ENCODE peak calls at places on chromosomes 7 and 10, in seven cellular contexts. U is left ventricle myocardium inferior; N is left cardiac atrium; G is activated naive CD4-positive, alpha-beta T cell treated with anti-CD3 and anti-CD28 coated beads for 36 hours; J is colonic mucosa; K is GM12865; A is sciatic nerve. C is an unnamed sample.
A peak's percentile ranks its signal among the peaks of the same experiment; 100 is the strongest.

GRCh38 chr10:106981461-106981850 is 183.1 kb downstream of the SORCS1 start:
- DNase-seq in U (no peak), N (no peak), G (no peak), J (no peak), K (no peak), A (no peak), C (no peak)

GRCh38 chr10:69742928-69743602 is 58.6 kb upstream of the COL13A1 start:
- DNase-seq in U (no peak), N (no peak), G (peak; percentile 52), J (peak; percentile 47), K (no peak), A (no peak), C (peak; percentile 39)

GRCh38 chr10:132096223-132096622 is 30.5 kb downstream of the JAKMIP3 start:
- DNase-seq in U (no peak), N (no peak), G (peak; percentile 37), J (no peak), K (no peak), A (no peak), C (no peak)

GRCh38 chr10:75431180-75432111 is at the start of gene LRMDA:
- DNase-seq in U (peak; percentile 51), N (peak; percentile 68), G (no peak), J (peak; percentile 41), K (no peak), A (peak; percentile 73), C (no peak)

GRCh38 chr10:18615618-18616017 is 35.8 kb downstream of the NSUN6 start:
- DNase-seq in U (no peak), N (no peak), G (no peak), J (no peak), K (no peak), A (no peak), C (no peak)

GRCh38 chr7:152647-153046 is 39.7 kb upstream of the FAM20C start:
- DNase-seq in U (no peak), N (no peak), G (no peak), J (no peak), K (no peak), A (peak; percentile 51), C (no peak)

GRCh38 chr7:21507627-21508343 is 35.1 kb upstream of the DNAH11 start:
- DNase-seq in U (no peak), N (no peak), G (peak; percentile 50), J (peak; percentile 67), K (peak; percentile 17), A (no peak), C (peak; percentile 29)

GRCh38 chr10:70588852-70589570 is 13.5 kb downstream of the PRF1 start:
- DNase-seq in U (no peak), N (no peak), G (no peak), J (no peak), K (no peak), A (no peak), C (no peak)

GRCh38 chr7:86911703-86912102 is 147.8 kb downstream of the ELAPOR2 start:
- DNase-seq in U (no peak), N (no peak), G (no peak), J (no peak), K (peak; percentile 9), A (no peak), C (no peak)

GRCh38 chr10:34449836-34450235 is 365.3 kb downstream of the PARD3 start:
- DNase-seq in U (no peak), N (no peak), G (no peak), J (no peak), K (no peak), A (no peak), C (no peak)

GRCh38 chr10:124539935-124540641 is 78.5 kb downstream of the LHPP start:
- DNase-seq in U (peak; percentile 71), N (peak; percentile 79), G (peak; percentile 71), J (peak; percentile 58), K (peak; percentile 65), A (peak; percentile 88), C (peak; percentile 76)

GRCh38 chr10:44064317-44064716 is 320.6 kb downstream of the CXCL12 start:
- DNase-seq in U (no peak), N (no peak), G (no peak), J (no peak), K (no peak), A (no peak), C (no peak)

GRCh38 chr7:133859191-133859590 is 267.9 kb upstream of the LRGUK start:
- DNase-seq in U (no peak), N (no peak), G (no peak), J (no peak), K (no peak), A (no peak), C (no peak)

GRCh38 chr10:113709221-113709838 is 29.6 kb downstream of the CASP7 start:
- DNase-seq in U (no peak), N (no peak), G (no peak), J (no peak), K (no peak), A (no peak), C (no peak)

GRCh38 chr10:119006451-119007210 is 22.9 kb upstream of the NANOS1 start:
- DNase-seq in U (no peak), N (no peak), G (no peak), J (peak; percentile 42), K (no peak), A (peak; percentile 75), C (no peak)

GRCh38 chr10:86400705-86401587 is 34.4 kb upstream of the GRID1 start:
- DNase-seq in U (peak; percentile 40), N (peak; percentile 75), G (peak; percentile 79), J (peak; percentile 52), K (peak; percentile 70), A (peak; percentile 69), C (peak; percentile 79)

GRCh38 chr10:14431868-14432267 is 101.1 kb upstream of the FRMD4A start:
- DNase-seq in U (no peak), N (no peak), G (no peak), J (no peak), K (no peak), A (no peak), C (no peak)

GRCh38 chr7:18361756-18362155 is 133.8 kb upstream of the HDAC9 start:
- DNase-seq in U (no peak), N (no peak), G (no peak), J (peak; percentile 38), K (no peak), A (no peak), C (no peak)

GRCh38 chr7:29208410-29209250 is 14.1 kb downstream of the CHN2 start:
- DNase-seq in U (no peak), N (no peak), G (no peak), J (peak; percentile 47), K (no peak), A (no peak), C (no peak)

GRCh38 chr10:78342787-78343186 is 309.1 kb downstream of the RPS24 start:
- DNase-seq in U (no peak), N (no peak), G (no peak), J (peak; percentile 2), K (no peak), A (peak; percentile 28), C (no peak)

GRCh38 chr10:3548702-3549101 is 236.3 kb downstream of the KLF6 start:
- DNase-seq in U (no peak), N (no peak), G (no peak), J (no peak), K (no peak), A (no peak), C (no peak)

GRCh38 chr7:75054744-75055527 is 18.7 kb downstream of the RCC1L start:
- DNase-seq in U (peak; percentile 59), N (peak; percentile 78), G (no peak), J (peak; percentile 33), K (no peak), A (no peak), C (no peak)

GRCh38 chr7:123131556-123132345 is 68.0 kb downstream of the SLC13A1 start:
- DNase-seq in U (no peak), N (no peak), G (no peak), J (no peak), K (no peak), A (no peak), C (no peak)

GRCh38 chr7:31948041-31948440 is 122.2 kb downstream of the PDE1C start:
- DNase-seq in U (no peak), N (no peak), G (no peak), J (no peak), K (peak; percentile 16), A (no peak), C (no peak)

GRCh38 chr10:71088054-71088453 is 124.3 kb upstream of the UNC5B start:
- DNase-seq in U (no peak), N (no peak), G (no peak), J (no peak), K (no peak), A (no peak), C (no peak)

GRCh38 chr7:116876664-116877442 is 14.5 kb downstream of the CAPZA2 start:
- DNase-seq in U (peak; percentile 56), N (peak; percentile 85), G (no peak), J (peak; percentile 62), K (no peak), A (no peak), C (no peak)

GRCh38 chr7:47150497-47151260 is 431.2 kb downstream of the TNS3 start:
- DNase-seq in U (no peak), N (no peak), G (no peak), J (no peak), K (no peak), A (no peak), C (no peak)

GRCh38 chr7:79011921-79012320 is 441.5 kb downstream of the MAGI2 start:
- DNase-seq in U (no peak), N (no peak), G (no peak), J (no peak), K (no peak), A (no peak), C (no peak)

GRCh38 chr7:6651866-6652445 is 14.8 kb downstream of the ZNF316 start:
- DNase-seq in U (no peak), N (no peak), G (no peak), J (no peak), K (no peak), A (peak; percentile 54), C (no peak)

GRCh38 chr10:98240524-98240923 is 27.5 kb downstream of the LOXL4 start:
- DNase-seq in U (no peak), N (no peak), G (no peak), J (no peak), K (no peak), A (no peak), C (no peak)

GRCh38 chr7:133568544-133568943 is 315.7 kb downstream of the EXOC4 start:
- DNase-seq in U (no peak), N (no peak), G (no peak), J (no peak), K (no peak), A (no peak), C (no peak)

GRCh38 chr10:47151880-47152279 is 148.1 kb upstream of the GDF10 start:
- DNase-seq in U (no peak), N (no peak), G (no peak), J (no peak), K (no peak), A (no peak), C (no peak)